ENCODE peak calls at places on chromosomes 16 and 17, in four cellular contexts. One of them, this sample, is unnamed.

GRCh38 chr16:48542020-48542473 is 67.9 kb downstream of the N4BP1 start:
- DNase-seq in stomach: no peak
- DNase-seq in lung: peak
- DNase-seq in activated T-helper 9 cell treated with anti-CD3 and anti-CD28 coated beads, Interleukin-2, amount 50 U/mL, for 16 hours: no peak
- DNase-seq in this sample: peak

GRCh38 chr16:78673884-78674283 is 574.4 kb downstream of the WWOX start:
- DNase-seq in stomach: no peak
- DNase-seq in activated T-helper 9 cell treated with anti-CD3 and anti-CD28 coated beads, Interleukin-2, amount 50 U/mL, for 16 hours: no peak
- DNase-seq in lung: no peak
- DNase-seq in this sample: no peak

GRCh38 chr16:65214196-65214595 is 92.3 kb upstream of the CDH11 start:
- DNase-seq in stomach: no peak
- DNase-seq in activated T-helper 9 cell treated with anti-CD3 and anti-CD28 coated beads, Interleukin-2, amount 50 U/mL, for 16 hours: no peak
- DNase-seq in lung: no peak
- DNase-seq in this sample: no peak

GRCh38 chr17:77151236-77151635 is 10.5 kb downstream of the SEC14L1 start:
- DNase-seq in activated T-helper 9 cell treated with anti-CD3 and anti-CD28 coated beads, Interleukin-2, amount 50 U/mL, for 16 hours: no peak
- DNase-seq in lung: no peak
- DNase-seq in stomach: no peak
- DNase-seq in this sample: no peak

GRCh38 chr16:10787304-10787703 is 31.3 kb downstream of the TVP23A start:
- DNase-seq in stomach: no peak
- DNase-seq in activated T-helper 9 cell treated with anti-CD3 and anti-CD28 coated beads, Interleukin-2, amount 50 U/mL, for 16 hours: no peak
- DNase-seq in lung: no peak
- DNase-seq in this sample: no peak

GRCh38 chr16:56662357-56663354 is 4.9 kb downstream of the MT1F start:
- DNase-seq in stomach: no peak
- DNase-seq in lung: no peak
- DNase-seq in activated T-helper 9 cell treated with anti-CD3 and anti-CD28 coated beads, Interleukin-2, amount 50 U/mL, for 16 hours: no peak
- DNase-seq in this sample: no peak

GRCh38 chr17:21094298-21094704 is 32.5 kb upstream of the DHRS7B start:
- DNase-seq in lung: no peak
- DNase-seq in activated T-helper 9 cell treated with anti-CD3 and anti-CD28 coated beads, Interleukin-2, amount 50 U/mL, for 16 hours: no peak
- DNase-seq in stomach: no peak
- DNase-seq in this sample: no peak

GRCh38 chr17:4974064-4974670 is 6.5 kb upstream of the SPAG7 start:
- DNase-seq in lung: no peak
- DNase-seq in activated T-helper 9 cell treated with anti-CD3 and anti-CD28 coated beads, Interleukin-2, amount 50 U/mL, for 16 hours: no peak
- DNase-seq in stomach: no peak
- DNase-seq in this sample: no peak

GRCh38 chr17:7572338-7572587 is 7.2 kb upstream of the CD68 start:
- DNase-seq in lung: peak
- DNase-seq in stomach: no peak
- DNase-seq in activated T-helper 9 cell treated with anti-CD3 and anti-CD28 coated beads, Interleukin-2, amount 50 U/mL, for 16 hours: no peak
- DNase-seq in this sample: no peak

GRCh38 chr17:57365420-57365819 is 109.1 kb downstream of the MSI2 start:
- DNase-seq in stomach: no peak
- DNase-seq in lung: no peak
- DNase-seq in activated T-helper 9 cell treated with anti-CD3 and anti-CD28 coated beads, Interleukin-2, amount 50 U/mL, for 16 hours: no peak
- DNase-seq in this sample: no peak

GRCh38 chr17:65660947-65661346 is 99.5 kb upstream of the AXIN2 start:
- DNase-seq in stomach: no peak
- DNase-seq in activated T-helper 9 cell treated with anti-CD3 and anti-CD28 coated beads, Interleukin-2, amount 50 U/mL, for 16 hours: no peak
- DNase-seq in lung: no peak
- DNase-seq in this sample: no peak

This sample was measured in ureter.